ENCODE peak calls at places on chromosomes 5 and 9, in seven cellular contexts. One of them, this sample, is unnamed.

GRCh38 chr5:150522504-150523464 is 14.9 kb downstream of the NDST1 start:
- DNase-seq in AG09319: no peak
- DNase-seq in OCI-LY7: peak
- DNase-seq in HCT116: no peak
- DNase-seq in CD4-positive, alpha-beta T cell: no peak
- DNase-seq in endodermal cell: no peak
- DNase-seq in fibroblast of pulmonary artery: no peak
- DNase-seq in this sample: no peak

GRCh38 chr9:99962685-99963261 is 56.3 kb downstream of the STX17 start:
- DNase-seq in endodermal cell: no peak
- DNase-seq in HCT116: no peak
- DNase-seq in fibroblast of pulmonary artery: no peak
- DNase-seq in AG09319: no peak
- DNase-seq in CD4-positive, alpha-beta T cell: no peak
- DNase-seq in OCI-LY7: no peak
- DNase-seq in this sample: no peak

GRCh38 chr5:19605846-19606407 is 382.1 kb downstream of the CDH18 start:
- DNase-seq in HCT116: no peak
- DNase-seq in CD4-positive, alpha-beta T cell: no peak
- DNase-seq in OCI-LY7: no peak
- DNase-seq in AG09319: no peak
- DNase-seq in fibroblast of pulmonary artery: no peak
- DNase-seq in endodermal cell: no peak
- DNase-seq in this sample: no peak

GRCh38 chr5:85990998-85991397 is 626.7 kb upstream of the COX7C start:
- DNase-seq in CD4-positive, alpha-beta T cell: no peak
- DNase-seq in endodermal cell: no peak
- DNase-seq in fibroblast of pulmonary artery: no peak
- DNase-seq in AG09319: no peak
- DNase-seq in HCT116: no peak
- DNase-seq in OCI-LY7: peak
- DNase-seq in this sample: no peak

GRCh38 chr9:93974151-93974550 is 19.0 kb upstream of the BARX1 start:
- DNase-seq in CD4-positive, alpha-beta T cell: no peak
- DNase-seq in fibroblast of pulmonary artery: no peak
- DNase-seq in HCT116: no peak
- DNase-seq in OCI-LY7: no peak
- DNase-seq in AG09319: no peak
- DNase-seq in endodermal cell: no peak
- DNase-seq in this sample: no peak

GRCh38 chr9:228929-229695 is 14.4 kb downstream of the DOCK8 start:
- DNase-seq in AG09319: no peak
- DNase-seq in CD4-positive, alpha-beta T cell: no peak
- DNase-seq in OCI-LY7: no peak
- DNase-seq in fibroblast of pulmonary artery: no peak
- DNase-seq in endodermal cell: no peak
- DNase-seq in HCT116: no peak
- DNase-seq in this sample: no peak

GRCh38 chr9:95268681-95269080 is 48.8 kb downstream of the FANCC start:
- DNase-seq in AG09319: no peak
- DNase-seq in HCT116: peak
- DNase-seq in OCI-LY7: peak
- DNase-seq in endodermal cell: peak
- DNase-seq in CD4-positive, alpha-beta T cell: no peak
- DNase-seq in fibroblast of pulmonary artery: peak
- DNase-seq in this sample: no peak

GRCh38 chr5:150503977-150504620 is 3.8 kb upstream of the NDST1 start:
- DNase-seq in OCI-LY7: no peak
- DNase-seq in CD4-positive, alpha-beta T cell: no peak
- DNase-seq in fibroblast of pulmonary artery: peak
- DNase-seq in HCT116: no peak
- DNase-seq in endodermal cell: no peak
- DNase-seq in AG09319: no peak
- DNase-seq in this sample: no peak

GRCh38 chr5:106523842-106524241 is 1146.9 kb downstream of the EFNA5 start:
- DNase-seq in AG09319: no peak
- DNase-seq in fibroblast of pulmonary artery: no peak
- DNase-seq in CD4-positive, alpha-beta T cell: no peak
- DNase-seq in OCI-LY7: no peak
- DNase-seq in HCT116: no peak
- DNase-seq in endodermal cell: no peak
- DNase-seq in this sample: no peak

GRCh38 chr5:143501176-143501840 is 97.8 kb upstream of the NR3C1 start:
- DNase-seq in OCI-LY7: no peak
- DNase-seq in endodermal cell: no peak
- DNase-seq in AG09319: peak
- DNase-seq in CD4-positive, alpha-beta T cell: no peak
- DNase-seq in fibroblast of pulmonary artery: no peak
- DNase-seq in HCT116: no peak
- DNase-seq in this sample: no peak

GRCh38 chr5:6194261-6194875 is 184.0 kb downstream of the MED10 start:
- DNase-seq in OCI-LY7: peak
- DNase-seq in fibroblast of pulmonary artery: no peak
- DNase-seq in AG09319: no peak
- DNase-seq in HCT116: no peak
- DNase-seq in endodermal cell: no peak
- DNase-seq in CD4-positive, alpha-beta T cell: no peak
- DNase-seq in this sample: no peak

GRCh38 chr5:176875783-176876505 is 23.2 kb downstream of the HK3 start:
- DNase-seq in fibroblast of pulmonary artery: no peak
- DNase-seq in AG09319: no peak
- DNase-seq in endodermal cell: no peak
- DNase-seq in OCI-LY7: no peak
- DNase-seq in CD4-positive, alpha-beta T cell: no peak
- DNase-seq in HCT116: no peak
- DNase-seq in this sample: no peak

GRCh38 chr5:76145945-76146344 is 62.8 kb downstream of the SV2C start:
- DNase-seq in endodermal cell: peak
- DNase-seq in AG09319: no peak
- DNase-seq in fibroblast of pulmonary artery: no peak
- DNase-seq in OCI-LY7: peak
- DNase-seq in HCT116: peak
- DNase-seq in CD4-positive, alpha-beta T cell: no peak
- DNase-seq in this sample: no peak

GRCh38 chr5:135042595-135042994 is 8.6 kb upstream of the PITX1 start:
- DNase-seq in OCI-LY7: no peak
- DNase-seq in HCT116: no peak
- DNase-seq in AG09319: no peak
- DNase-seq in endodermal cell: peak
- DNase-seq in CD4-positive, alpha-beta T cell: no peak
- DNase-seq in fibroblast of pulmonary artery: no peak
- DNase-seq in this sample: no peak

GRCh38 chr5:138315751-138316278 is 15.8 kb downstream of the CDC25C start:
- DNase-seq in endodermal cell: peak
- DNase-seq in AG09319: no peak
- DNase-seq in HCT116: no peak
- DNase-seq in fibroblast of pulmonary artery: no peak
- DNase-seq in CD4-positive, alpha-beta T cell: no peak
- DNase-seq in OCI-LY7: no peak
- DNase-seq in this sample: no peak

GRCh38 chr5:143968071-143968878 is 156.3 kb downstream of the HMHB1 start:
- DNase-seq in fibroblast of pulmonary artery: peak
- DNase-seq in OCI-LY7: peak
- DNase-seq in AG09319: peak
- DNase-seq in HCT116: peak
- DNase-seq in endodermal cell: no peak
- DNase-seq in CD4-positive, alpha-beta T cell: no peak
- DNase-seq in this sample: no peak

GRCh38 chr5:143469125-143469524 is 65.6 kb upstream of the NR3C1 start:
- DNase-seq in AG09319: no peak
- DNase-seq in fibroblast of pulmonary artery: no peak
- DNase-seq in HCT116: no peak
- DNase-seq in OCI-LY7: no peak
- DNase-seq in CD4-positive, alpha-beta T cell: no peak
- DNase-seq in endodermal cell: no peak
- DNase-seq in this sample: no peak

GRCh38 chr9:113352411-113352810 is 3.1 kb downstream of the BSPRY start:
- DNase-seq in HCT116: no peak
- DNase-seq in CD4-positive, alpha-beta T cell: no peak
- DNase-seq in OCI-LY7: peak
- DNase-seq in endodermal cell: no peak
- DNase-seq in AG09319: no peak
- DNase-seq in fibroblast of pulmonary artery: no peak
- DNase-seq in this sample: no peak

GRCh38 chr5:141632650-141633049 is 4.0 kb downstream of the HDAC3 start:
- DNase-seq in OCI-LY7: no peak
- DNase-seq in endodermal cell: no peak
- DNase-seq in HCT116: no peak
- DNase-seq in AG09319: no peak
- DNase-seq in fibroblast of pulmonary artery: no peak
- DNase-seq in CD4-positive, alpha-beta T cell: no peak
- DNase-seq in this sample: no peak

GRCh38 chr9:98327249-98327561 is 71.8 kb upstream of the TBC1D2 start:
- DNase-seq in CD4-positive, alpha-beta T cell: no peak
- DNase-seq in endodermal cell: peak
- DNase-seq in fibroblast of pulmonary artery: no peak
- DNase-seq in OCI-LY7: no peak
- DNase-seq in HCT116: no peak
- DNase-seq in AG09319: no peak
- DNase-seq in this sample: no peak

DNA sequence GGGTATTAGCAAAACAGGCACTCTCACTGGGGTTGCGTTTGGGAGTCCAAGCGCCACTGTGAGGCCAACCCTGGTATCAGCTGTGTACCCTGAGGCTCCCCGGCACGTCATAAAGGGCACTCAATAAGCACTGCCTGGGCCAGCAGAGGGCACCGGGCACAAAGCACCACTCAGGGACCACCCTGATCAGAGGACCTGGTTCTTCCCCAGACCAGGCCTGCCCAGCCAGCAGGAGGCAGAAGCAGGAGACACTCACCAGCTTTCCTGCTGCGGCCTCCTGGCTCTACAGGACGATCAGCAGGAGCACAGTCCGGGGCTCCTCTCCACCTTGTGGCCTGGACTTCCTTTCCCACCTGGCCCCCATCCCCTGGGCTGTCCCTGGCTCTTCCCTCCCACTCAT is 12.6 kb downstream of the MGAT1 start:
- DNase-seq in AG09319: no peak
- DNase-seq in fibroblast of pulmonary artery: no peak
- DNase-seq in endodermal cell: peak
- DNase-seq in CD4-positive, alpha-beta T cell: no peak
- DNase-seq in HCT116: no peak
- DNase-seq in OCI-LY7: peak
- DNase-seq in this sample: no peak
- TF ChIP-seq CTCF in AG09319: no peak
- TF ChIP-seq CTCF in fibroblast of pulmonary artery: no peak
- TF ChIP-seq CTCF in endodermal cell: peak
- TF ChIP-seq CTCF in CD4-positive, alpha-beta T cell: no peak
- TF ChIP-seq CTCF in HCT116: peak
- TF ChIP-seq CTCF in OCI-LY7: peak
- TF ChIP-seq CTCF in this sample: no peak

GRCh38 chr9:126919193-126919592 is 4.6 kb downstream of the RALGPS1 start:
- DNase-seq in CD4-positive, alpha-beta T cell: no peak
- DNase-seq in AG09319: no peak
- DNase-seq in OCI-LY7: no peak
- DNase-seq in HCT116: no peak
- DNase-seq in fibroblast of pulmonary artery: no peak
- DNase-seq in endodermal cell: no peak
- DNase-seq in this sample: no peak

GRCh38 chr9:126915846-126916543 is 1.4 kb downstream of the RALGPS1 start:
- DNase-seq in HCT116: no peak
- DNase-seq in endodermal cell: peak
- DNase-seq in OCI-LY7: no peak
- DNase-seq in CD4-positive, alpha-beta T cell: no peak
- DNase-seq in AG09319: no peak
- DNase-seq in fibroblast of pulmonary artery: no peak
- DNase-seq in this sample: no peak

GRCh38 chr9:126915281-126915816 is 767 bp downstream of the RALGPS1 start:
- DNase-seq in fibroblast of pulmonary artery: no peak
- DNase-seq in endodermal cell: peak
- DNase-seq in AG09319: no peak
- DNase-seq in CD4-positive, alpha-beta T cell: peak
- DNase-seq in HCT116: peak
- DNase-seq in OCI-LY7: peak
- DNase-seq in this sample: no peak

GRCh38 chr9:126914458-126915280 is at the start of gene RALGPS1:
- DNase-seq in CD4-positive, alpha-beta T cell: peak
- DNase-seq in fibroblast of pulmonary artery: peak
- DNase-seq in OCI-LY7: peak
- DNase-seq in endodermal cell: peak
- DNase-seq in AG09319: peak
- DNase-seq in HCT116: peak
- DNase-seq in this sample: peak

GRCh38 chr9:126916909-126917308 is 2.3 kb downstream of the RALGPS1 start:
- DNase-seq in fibroblast of pulmonary artery: no peak
- DNase-seq in AG09319: no peak
- DNase-seq in HCT116: peak
- DNase-seq in endodermal cell: peak
- DNase-seq in OCI-LY7: peak
- DNase-seq in CD4-positive, alpha-beta T cell: no peak
- DNase-seq in this sample: no peak
- TF ChIP-seq CTCF in fibroblast of pulmonary artery: no peak
- TF ChIP-seq CTCF in AG09319: no peak
- TF ChIP-seq CTCF in HCT116: no peak
- TF ChIP-seq CTCF in endodermal cell: peak
- TF ChIP-seq CTCF in OCI-LY7: peak
- TF ChIP-seq CTCF in CD4-positive, alpha-beta T cell: no peak
- TF ChIP-seq CTCF in this sample: no peak

GRCh38 chr9:123102380-123103113 is 69.1 kb downstream of the GPR21 start:
- DNase-seq in HCT116: no peak
- DNase-seq in CD4-positive, alpha-beta T cell: no peak
- DNase-seq in endodermal cell: no peak
- DNase-seq in AG09319: no peak
- DNase-seq in fibroblast of pulmonary artery: no peak
- DNase-seq in OCI-LY7: peak
- DNase-seq in this sample: no peak
- TF ChIP-seq CTCF in HCT116: peak
- TF ChIP-seq CTCF in CD4-positive, alpha-beta T cell: no peak
- TF ChIP-seq CTCF in endodermal cell: peak
- TF ChIP-seq CTCF in AG09319: peak
- TF ChIP-seq CTCF in fibroblast of pulmonary artery: peak
- TF ChIP-seq CTCF in OCI-LY7: peak
- TF ChIP-seq CTCF in this sample: no peak

GRCh38 chr9:129319076-129319937 is 141.2 kb upstream of the IER5L start:
- DNase-seq in OCI-LY7: no peak
- DNase-seq in fibroblast of pulmonary artery: no peak
- DNase-seq in HCT116: no peak
- DNase-seq in AG09319: no peak
- DNase-seq in endodermal cell: peak
- DNase-seq in CD4-positive, alpha-beta T cell: no peak
- DNase-seq in this sample: peak

GRCh38 chr9:129322022-129322621 is 144.1 kb upstream of the IER5L start:
- DNase-seq in HCT116: no peak
- DNase-seq in endodermal cell: peak
- DNase-seq in OCI-LY7: no peak
- DNase-seq in CD4-positive, alpha-beta T cell: no peak
- DNase-seq in AG09319: no peak
- DNase-seq in fibroblast of pulmonary artery: no peak
- DNase-seq in this sample: peak

GRCh38 chr9:129319938-129320481 is 141.9 kb upstream of the IER5L start:
- DNase-seq in endodermal cell: peak
- DNase-seq in CD4-positive, alpha-beta T cell: no peak
- DNase-seq in fibroblast of pulmonary artery: no peak
- DNase-seq in AG09319: no peak
- DNase-seq in HCT116: no peak
- DNase-seq in OCI-LY7: no peak
- DNase-seq in this sample: peak

GRCh38 chr9:129321511-129322021 is 143.5 kb upstream of the IER5L start:
- DNase-seq in HCT116: no peak
- DNase-seq in CD4-positive, alpha-beta T cell: no peak
- DNase-seq in endodermal cell: no peak
- DNase-seq in AG09319: no peak
- DNase-seq in fibroblast of pulmonary artery: no peak
- DNase-seq in OCI-LY7: no peak
- DNase-seq in this sample: no peak

GRCh38 chr9:129320575-129321311 is 142.7 kb upstream of the IER5L start:
- DNase-seq in endodermal cell: peak
- DNase-seq in HCT116: no peak
- DNase-seq in CD4-positive, alpha-beta T cell: peak
- DNase-seq in OCI-LY7: no peak
- DNase-seq in fibroblast of pulmonary artery: peak
- DNase-seq in AG09319: peak
- DNase-seq in this sample: peak
- TF ChIP-seq CTCF in endodermal cell: no peak
- TF ChIP-seq CTCF in HCT116: no peak
- TF ChIP-seq CTCF in CD4-positive, alpha-beta T cell: peak
- TF ChIP-seq CTCF in OCI-LY7: no peak
- TF ChIP-seq CTCF in fibroblast of pulmonary artery: peak
- TF ChIP-seq CTCF in AG09319: peak
- TF ChIP-seq CTCF in this sample: no peak

This sample was measured in activated B cell treated with CpG ODN at 0.5 μM for 24 hours.